ENCODE peak calls at places on chromosomes 4 and X, in five cellular contexts. W is A673, E is BE2C, B is lower lobe of right lung, A is A549. P is an unnamed sample. For H3K9me3, the result is how much of the 10 kb centered on the place peaks cover.

GRCh38 chr4:40998680-40999358 is 215.5 kb downstream of the APBB2 start:
- DNase-seq in W (peak), E (no peak), B (no peak), A (peak), P (no peak)

GRCh38 chrX:106862972-106863688 is 40.0 kb downstream of the RIPPLY1 start:
- DNase-seq in W (peak), E (peak), B (no peak), A (peak), P (no peak)

GRCh38 chr4:126991965-126992364 is 640.8 kb upstream of the INTU start:
- DNase-seq in W (peak), E (no peak), B (no peak), A (no peak), P (no peak)

GRCh38 chrX:39196192-39197102 is 395.2 kb downstream of the MID1IP1 start:
- DNase-seq in W (peak), E (no peak), B (no peak), A (no peak), P (peak)

GRCh38 chrX:153560000-153560399 is 38.9 kb downstream of the CCNQ start:
- DNase-seq in W (no peak), E (no peak), B (no peak), A (no peak), P (no peak)

GRCh38 chr4:60657041-60657440 is 543.1 kb upstream of the ADGRL3 start:
- DNase-seq in W (no peak), E (no peak), B (no peak), A (no peak), P (no peak)

GRCh38 chr4:15653864-15654391 is 1.2 kb downstream of the FBXL5 start:
- DNase-seq in W (peak), E (peak), B (no peak), A (no peak), P (no peak)

GRCh38 chrX:3712080-3712869 is 1.2 kb downstream of the PRKX start:
- DNase-seq in W (no peak), E (peak), B (no peak), A (no peak), P (no peak)

GRCh38 chr4:121278811-121279368 is 101.9 kb downstream of the QRFPR start:
- DNase-seq in W (no peak), E (no peak), B (no peak), A (no peak), P (no peak)

GRCh38 chr4:162229670-162230069 is 65.9 kb upstream of the FSTL5 start:
- DNase-seq in W (no peak), E (no peak), B (no peak), A (peak), P (no peak)

GRCh38 chr4:47106561-47106960 is 75.2 kb downstream of the GABRB1 start:
- DNase-seq in W (no peak), E (no peak), B (no peak), A (no peak), P (no peak)

GRCh38 chrX:129678176-129678880 is 23.6 kb upstream of the APLN start:
- DNase-seq in W (peak), E (peak), B (peak), A (peak), P (no peak)
- H3K9me3 ChIP-seq in W (under half), E (under half), B (under half), A (under half), P (under half)

GRCh38 chrX:119218198-119218597 is 17.9 kb upstream of the PGRMC1 start:
- DNase-seq in W (peak), E (no peak), B (no peak), A (no peak), P (no peak)
- TF ChIP-seq CTCF in W (peak), E (peak), B (peak), A (peak), P (peak)

GRCh38 chrX:77389891-77390290 is 57.3 kb upstream of the FGF16 start:
- DNase-seq in W (no peak), E (no peak), B (no peak), A (no peak), P (no peak)
- H3K9me3 ChIP-seq in W (under half), E (under half), B (under half), A (under half), P (under half)

GRCh38 chr4:87799254-87799653 is at the start of gene IBSP:
- DNase-seq in W (no peak), E (no peak), B (no peak), A (no peak), P (no peak)
- TF ChIP-seq CTCF in W (no peak), E (no peak), B (no peak), A (no peak), P (no peak)

GRCh38 chrX:99795495-99795894 is 614.6 kb downstream of the PCDH19 start:
- DNase-seq in W (no peak), E (no peak), B (no peak), A (no peak), P (no peak)
- H3K9me3 ChIP-seq in W (under half), E (under half), B (under half), A (under half), P (under half)

GRCh38 chrX:66016905-66017658 is 22.8 kb downstream of the VSIG4 start:
- DNase-seq in W (no peak), E (no peak), B (no peak), A (no peak), P (no peak)
- TF ChIP-seq CTCF in W (no peak), E (no peak), B (no peak), A (no peak), P (no peak)

GRCh38 chr4:174873931-174874330 is 44.2 kb upstream of the ADAM29 start:
- DNase-seq in W (peak), E (peak), B (no peak), A (no peak), P (no peak)

GRCh38 chr4:174867893-174868292 is 38.8 kb upstream of the GLRA3 start:
- DNase-seq in W (no peak), E (no peak), B (no peak), A (no peak), P (no peak)

GRCh38 chr4:174871407-174871806 is 42.4 kb upstream of the GLRA3 start:
- DNase-seq in W (no peak), E (no peak), B (no peak), A (no peak), P (no peak)

GRCh38 chr4:174869334-174869733 is 40.3 kb upstream of the GLRA3 start:
- DNase-seq in W (no peak), E (no peak), B (no peak), A (no peak), P (no peak)

DNA sequence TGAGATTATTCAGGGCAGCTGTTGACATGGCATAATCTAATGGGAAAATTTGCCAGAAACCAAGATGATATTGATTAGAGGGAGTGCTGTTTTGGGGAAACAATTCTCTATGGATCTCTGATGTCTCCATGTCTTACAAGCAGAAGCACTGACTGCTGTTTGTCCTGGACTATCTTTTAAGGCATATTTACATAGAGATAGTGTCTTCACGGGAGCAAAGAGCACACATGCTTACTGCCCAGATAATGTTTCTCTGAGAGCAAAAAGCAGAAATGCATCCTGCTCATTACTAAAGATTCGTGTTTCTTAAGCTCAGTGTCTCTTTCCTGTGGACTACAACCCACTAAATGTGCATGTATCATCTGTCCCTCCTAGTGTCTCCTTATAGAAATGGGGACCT is 41.3 kb upstream of the GLRA3 start:
- DNase-seq in W (no peak), E (no peak), B (no peak), A (no peak), P (no peak)
- H3K9me3 ChIP-seq in W (under half), E (under half), B (under half), A (under half), P (under half)

DNA sequence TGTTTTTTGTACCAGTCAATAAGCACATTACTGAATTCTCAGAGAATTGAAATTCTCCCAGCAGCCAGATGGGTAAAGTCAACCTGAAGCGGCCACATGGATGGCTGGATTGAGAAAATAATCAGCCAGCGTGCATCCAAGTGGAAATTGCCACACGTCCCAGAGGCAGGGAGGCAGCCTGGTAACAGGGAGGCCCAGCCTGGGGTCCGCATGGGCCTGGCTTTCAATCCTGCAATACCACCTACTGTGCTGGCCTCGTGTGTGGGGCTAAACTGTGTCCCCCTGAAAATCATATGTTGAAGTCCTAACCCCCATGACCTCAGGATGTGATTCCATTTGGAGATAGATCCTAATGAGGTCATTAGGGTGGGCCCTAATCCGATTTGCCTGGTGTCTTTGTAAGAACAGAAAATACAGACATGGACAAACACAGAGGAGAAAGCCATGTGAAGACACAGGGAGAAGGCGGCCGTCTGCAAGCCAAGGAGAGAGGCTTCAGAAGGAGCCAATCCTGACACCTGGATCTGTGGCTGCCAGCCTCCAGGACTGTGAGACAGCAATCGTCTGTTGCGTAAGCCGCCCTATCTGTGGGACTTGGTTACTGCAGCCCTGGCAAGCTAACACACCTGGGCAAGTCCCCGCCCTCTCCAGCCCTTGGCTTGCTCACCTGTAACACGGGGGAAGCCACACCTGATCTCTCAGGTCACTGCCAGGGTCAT is 90.3 kb downstream of the JAKMIP1 start:
- DNase-seq in W (no peak), E (peak), B (no peak), A (peak), P (no peak)
- TF ChIP-seq CTCF in W (peak), E (peak), B (peak), A (no peak), P (no peak)

DNA sequence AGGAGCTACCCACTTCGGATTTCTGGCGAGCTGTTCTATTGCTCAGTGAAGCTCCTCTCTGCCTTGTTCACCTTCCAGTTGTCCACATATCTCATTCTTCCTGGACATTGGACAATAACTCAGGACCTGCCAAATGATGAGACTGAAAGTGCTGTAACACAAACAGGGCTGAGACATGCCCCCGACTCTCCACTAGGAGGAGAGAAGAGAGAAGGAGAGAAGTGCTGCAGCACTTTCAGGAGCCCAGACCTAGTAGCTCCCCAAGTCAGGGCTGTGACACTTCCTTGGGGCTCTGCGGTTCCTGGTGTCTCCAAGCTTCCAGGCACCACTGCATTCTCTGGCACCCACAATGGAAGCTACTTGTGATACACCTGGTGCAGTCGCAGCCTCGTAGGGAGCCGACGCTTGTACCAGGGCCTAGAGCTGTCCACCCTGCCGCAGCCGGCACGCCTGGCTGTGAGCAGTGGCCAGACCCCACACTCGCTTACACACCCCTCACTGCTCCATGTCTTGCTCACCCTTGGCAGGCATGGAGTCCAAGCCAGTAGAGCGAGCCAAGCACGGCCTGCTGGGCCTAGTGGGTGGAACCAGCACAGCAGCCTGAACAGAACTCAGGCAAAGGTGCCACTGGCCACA is 234.9 kb downstream of the TECRL start:
- DNase-seq in W (no peak), E (no peak), B (no peak), A (no peak), P (no peak)
- H3K9me3 ChIP-seq in W (under half), E (under half), B (under half), A (under half), P (under half)

GRCh38 chr4:73729534-73730165 is 10.7 kb upstream of the CXCL8 start:
- DNase-seq in W (peak), E (peak), B (peak), A (peak), P (peak)
- TF ChIP-seq CTCF in W (peak), E (peak), B (peak), A (peak), P (peak)